ENCODE peak calls at places on chromosomes 2 and 18, in seven cellular contexts. N is HCT116, R is GM23248, V is PC-3, Y is neural progenitor cell, A is SK-N-SH, B is MM.1S. J is an unnamed sample.
A peak's percentile ranks its signal among the peaks of the same experiment; 100 is the strongest.

GRCh38 chr2:218395456-218395825 is 4.2 kb upstream of the CTDSP1 start:
- DNase-seq in B (no peak), A (no peak), V (no peak), N (peak; percentile 28), Y (no peak), R (no peak), J (no peak)

GRCh38 chr2:65299246-65299645 is 71.6 kb downstream of the ACTR2 start:
- DNase-seq in B (no peak), Y (no peak), N (no peak), R (peak; percentile 67), A (no peak), V (peak; percentile 95), J (no peak)

GRCh38 chr2:239964399-239965185 is 60.5 kb downstream of the NDUFA10 start:
- DNase-seq in A (peak; percentile 28), R (no peak), B (no peak), N (no peak), V (no peak), Y (no peak), J (no peak)

GRCh38 chr18:63148449-63149199 is 170.9 kb downstream of the BCL2 start:
- DNase-seq in V (no peak), R (peak; percentile 87), A (no peak), B (no peak), N (no peak), Y (no peak), J (no peak)

GRCh38 chr2:218001629-218002028 is 1.2 kb downstream of the TNS1 start:
- DNase-seq in Y (no peak), R (peak; percentile 24), N (no peak), A (peak; percentile 61), B (no peak), V (no peak), J (no peak)

GRCh38 chr18:6057604-6058003 is 162.3 kb upstream of the TMEM200C start:
- DNase-seq in A (no peak), V (peak; percentile 38), B (no peak), N (no peak), R (peak; percentile 47), Y (no peak), J (no peak)

GRCh38 chr2:24272907-24273306 is 87.4 kb downstream of the ITSN2 start:
- DNase-seq in A (no peak), Y (no peak), V (no peak), R (no peak), B (no peak), N (no peak), J (no peak)

GRCh38 chr2:239394346-239394945 is 6.4 kb downstream of the HDAC4 start:
- DNase-seq in V (no peak), N (no peak), R (no peak), A (no peak), Y (no peak), B (no peak), J (no peak)

GRCh38 chr2:230878599-230878965 is 13.8 kb downstream of the ITM2C start:
- DNase-seq in R (no peak), B (no peak), N (no peak), A (no peak), V (no peak), Y (no peak), J (no peak)

GRCh38 chr2:44392338-44392943 is 30.7 kb downstream of the CAMKMT start:
- DNase-seq in R (peak; percentile 68), V (peak; percentile 73), Y (peak; percentile 71), N (peak; percentile 6), B (peak; percentile 55), A (peak; percentile 41), J (peak; percentile 65)

GRCh38 chr2:16821696-16822095 is 156.1 kb upstream of the CYRIA start:
- DNase-seq in B (no peak), V (no peak), Y (peak; percentile 10), A (no peak), R (no peak), N (no peak), J (no peak)

GRCh38 chr18:154151-154550 is 4.2 kb upstream of the USP14 start:
- DNase-seq in Y (no peak), B (no peak), R (peak; percentile 12), V (peak; percentile 16), A (no peak), N (no peak), J (no peak)

GRCh38 chr18:58091099-58091611 is 47.1 kb downstream of the NEDD4L start:
- DNase-seq in B (peak; percentile 25), R (no peak), A (no peak), Y (no peak), V (peak; percentile 89), N (peak; percentile 4), J (no peak)

GRCh38 chr2:104140361-104140760 is 713.6 kb upstream of the POU3F3 start:
- DNase-seq in B (no peak), A (no peak), N (no peak), V (peak; percentile 5), R (no peak), Y (no peak), J (no peak)

GRCh38 chr18:8937112-8937641 is 165.3 kb upstream of the NDUFV2 start:
- DNase-seq in N (no peak), V (no peak), A (no peak), B (no peak), R (no peak), Y (no peak), J (no peak)

DNA sequence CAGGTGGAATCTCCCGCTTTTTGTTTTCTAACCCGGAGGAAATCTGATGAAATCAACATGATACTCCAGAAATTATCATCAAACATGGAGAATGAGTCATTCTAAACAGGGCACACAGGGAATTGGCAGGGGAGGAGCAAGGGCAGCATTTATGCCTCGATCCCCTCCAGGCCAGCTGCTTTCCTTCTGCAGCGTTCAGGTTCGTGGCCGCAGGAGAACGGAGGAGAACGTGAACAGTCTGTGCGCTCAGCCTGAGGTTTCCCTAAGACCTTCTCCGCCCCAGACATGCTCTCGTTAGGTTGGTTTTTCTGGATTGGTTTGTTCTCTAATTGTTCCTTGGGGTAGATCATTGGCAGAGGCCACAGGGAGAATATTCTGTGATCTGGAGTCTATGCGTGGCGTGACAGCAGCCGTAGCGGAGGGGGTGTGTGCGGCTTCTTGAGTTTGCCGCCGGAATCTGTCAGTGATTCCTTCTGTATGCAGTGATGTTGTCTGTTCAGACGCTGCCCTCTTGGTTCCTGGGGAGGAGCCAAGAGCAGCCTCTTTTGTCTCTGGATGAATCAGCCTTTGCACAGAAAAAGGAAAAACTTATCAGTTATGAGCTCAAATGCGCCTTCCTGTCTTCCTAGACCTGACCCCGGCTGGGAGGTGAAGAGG is 75.9 kb downstream of the SH3BP4 start:
- DNase-seq in R (peak; percentile 95), A (no peak), N (no peak), B (no peak), Y (no peak), V (peak; percentile 86), J (no peak)
- H3K4me1 ChIP-seq in R (peaks cover 54% of the 10 kb centered on the region), A (peaks cover 37% of the 10 kb centered on the region), N (peaks cover 59% of the 10 kb centered on the region), B (no peaks in the 10 kb centered on the region), Y (peaks cover 12% of the 10 kb centered on the region), V (peaks cover 60% of the 10 kb centered on the region), J (peaks cover 29% of the 10 kb centered on the region)

GRCh38 chr2:120913972-120914838 is 178.5 kb downstream of the GLI2 start:
- DNase-seq in B (no peak), Y (no peak), V (no peak), A (no peak), R (peak; percentile 3), N (no peak), J (no peak)

GRCh38 chr2:120914839-120915521 is 179.3 kb downstream of the GLI2 start:
- DNase-seq in V (peak; percentile 83), B (no peak), A (no peak), N (no peak), R (peak; percentile 95), Y (no peak), J (no peak)

GRCh38 chr2:120910069-120910468 is 174.4 kb downstream of the GLI2 start:
- DNase-seq in R (no peak), A (no peak), Y (no peak), B (no peak), V (no peak), N (no peak), J (no peak)

GRCh38 chr2:120910956-120911951 is 175.6 kb downstream of the GLI2 start:
- DNase-seq in B (no peak), V (peak; percentile 77), A (no peak), Y (no peak), R (peak; percentile 87), N (peak; percentile 13), J (no peak)

DNA sequence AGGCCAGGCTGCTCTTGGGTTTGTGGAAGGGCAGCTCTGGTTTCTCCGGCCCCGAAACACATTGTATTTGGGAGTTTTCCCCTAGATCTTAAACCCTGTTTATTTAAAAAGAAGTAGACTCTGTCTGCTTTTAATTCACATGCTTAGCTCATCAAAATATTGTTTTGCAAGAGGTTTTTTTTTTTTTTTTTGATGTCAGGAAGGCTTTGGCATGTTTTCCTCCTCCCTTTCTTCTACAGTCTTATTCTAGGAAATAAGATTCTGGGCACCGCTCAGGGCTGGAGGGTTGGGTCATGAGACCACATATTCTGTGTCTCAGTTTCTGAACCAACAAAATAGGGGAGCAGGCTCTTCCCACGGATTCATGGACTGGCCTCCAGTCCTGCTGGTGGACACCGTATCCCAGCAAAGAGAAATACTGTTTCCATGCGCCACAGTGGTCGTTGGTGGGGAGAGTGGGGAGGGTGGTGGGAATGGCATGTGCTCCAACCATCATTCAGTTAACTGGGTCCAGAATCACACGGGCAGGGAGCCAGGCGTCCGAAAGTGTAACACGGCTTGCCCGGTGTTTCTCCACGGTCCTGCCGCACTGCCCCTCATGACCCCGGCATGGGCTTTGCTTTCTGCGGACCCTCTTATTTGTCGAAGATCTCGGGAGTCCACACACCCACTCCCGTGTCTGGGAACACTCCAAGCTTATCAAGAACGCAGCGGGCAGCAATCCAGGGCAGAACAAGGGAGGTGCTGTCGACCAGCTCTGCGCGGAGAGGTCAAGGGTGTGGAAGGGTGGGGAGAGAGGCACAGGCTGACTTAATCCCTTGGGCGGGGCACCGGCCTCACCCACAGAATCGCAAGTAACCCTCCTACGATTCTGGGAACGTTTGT is 176.7 kb downstream of the GLI2 start:
- DNase-seq in N (peak; percentile 18), Y (no peak), R (peak; percentile 87), B (no peak), A (no peak), V (peak; percentile 39), J (peak; percentile 34)
- TF ChIP-seq EZH2phosphoT487 in N (no peak), Y (no peak), R (no peak), B (no peak), A (no peak), V (no peak), J (no peak)

DNA sequence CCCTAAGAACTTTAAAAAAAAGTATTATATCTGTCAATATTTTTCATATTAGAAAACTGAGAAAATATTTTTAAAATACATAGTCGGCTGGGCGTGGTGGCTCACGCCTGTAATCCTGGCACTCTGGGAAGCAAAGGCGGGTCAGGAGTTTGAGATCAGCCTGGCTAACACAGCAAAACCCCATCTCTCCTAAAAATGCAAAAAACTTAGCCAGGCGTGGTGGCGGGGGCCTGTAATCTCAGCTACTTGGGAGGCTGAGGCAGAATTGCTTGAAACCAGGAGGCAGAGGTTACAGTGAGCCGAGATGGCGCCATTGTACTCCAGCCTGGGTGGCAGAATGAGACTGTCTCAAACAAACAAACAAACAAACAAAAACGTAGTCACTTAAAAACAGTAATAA is 5.1 kb upstream of the KCMF1 start:
- DNase-seq in V (no peak), B (no peak), A (no peak), R (no peak), Y (no peak), N (no peak), J (no peak)
- H3K4me1 ChIP-seq in V (peaks cover 24% of the 10 kb centered on the region), B (peaks cover 6% of the 10 kb centered on the region), A (peaks cover 5% of the 10 kb centered on the region), R (peaks cover 33% of the 10 kb centered on the region), Y (peaks cover 12% of the 10 kb centered on the region), N (peaks cover 58% of the 10 kb centered on the region), J (peaks cover 20% of the 10 kb centered on the region)

DNA sequence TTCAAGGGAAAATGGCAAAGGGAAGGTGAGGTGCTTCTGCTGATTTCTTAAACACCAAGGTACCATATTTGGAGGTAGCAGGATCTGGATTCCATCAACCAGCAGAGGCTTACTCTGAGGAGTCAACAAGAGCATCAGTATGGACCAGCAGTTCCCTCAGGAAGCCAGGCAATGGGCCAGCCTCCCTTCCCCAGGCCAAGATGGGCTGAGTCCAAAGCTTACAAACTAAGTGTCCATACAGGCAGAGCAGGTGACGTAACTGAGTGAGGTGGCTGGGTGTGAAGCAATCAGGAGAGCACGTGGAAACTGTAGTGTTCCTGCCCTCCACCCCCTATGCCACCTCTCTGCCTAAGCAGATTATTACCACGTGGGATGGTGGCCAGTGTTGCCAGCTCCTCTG is 134.2 kb upstream of the HNRNPA3 start:
- DNase-seq in Y (no peak), V (no peak), N (no peak), R (peak; percentile 73), B (no peak), A (no peak), J (peak; percentile 5)
- TF ChIP-seq EZH2phosphoT487 in Y (no peak), V (no peak), N (no peak), R (no peak), B (no peak), A (no peak), J (no peak)